ENCODE peak calls at places on chromosomes 3 and 15, in nine cellular contexts. I is pancreas; Y is CD4-positive, CD25-positive, alpha-beta regulatory T cell; R is DND-41; D is RWPE2; N is PC-3; L is neural progenitor cell; U is body of pancreas; P is spleen. J is an unnamed sample.
A peak's percentile ranks its signal among the peaks of the same experiment; 100 is the strongest.

GRCh38 chr15:36373549-36373948 is 205.9 kb upstream of the CDIN1 start:
- DNase-seq in D (no peak), L (no peak), R (no peak), P (no peak), N (peak; percentile 80), Y (no peak), U (no peak), I (no peak), J (no peak)

GRCh38 chr15:64833690-64834089 is 8.0 kb upstream of the PLEKHO2 start:
- DNase-seq in U (no peak), R (no peak), D (no peak), Y (no peak), P (no peak), I (no peak), L (no peak), N (no peak), J (no peak)

GRCh38 chr3:23421811-23422510 is 218.8 kb downstream of the UBE2E2 start:
- DNase-seq in R (no peak), Y (no peak), I (no peak), D (no peak), N (no peak), P (no peak), U (no peak), L (no peak), J (no peak)

GRCh38 chr3:186990282-186990681 is 60.0 kb downstream of the ST6GAL1 start:
- DNase-seq in N (peak; percentile 18), I (no peak), U (no peak), R (no peak), P (no peak), D (no peak), L (no peak), Y (no peak), J (no peak)

GRCh38 chr15:25739687-25740121 is 123.4 kb downstream of the ATP10A start:
- DNase-seq in I (no peak), Y (no peak), L (peak; percentile 61), P (no peak), U (no peak), N (peak; percentile 38), R (peak; percentile 6), D (no peak), J (no peak)

GRCh38 chr3:46692566-46692983 is 904 bp downstream of the ALS2CL start:
- DNase-seq in L (peak; percentile 22), P (no peak), D (peak; percentile 99), R (no peak), U (peak; percentile 90), Y (no peak), I (peak; percentile 81), N (peak; percentile 91), J (no peak)

GRCh38 chr3:78427303-78427702 is 1340.5 kb downstream of the ROBO1 start:
- DNase-seq in I (no peak), L (no peak), U (no peak), R (no peak), N (no peak), Y (no peak), P (no peak), D (no peak), J (no peak)

GRCh38 chr3:12571986-12572385 is 15.1 kb downstream of the MKRN2 start:
- DNase-seq in I (no peak), R (no peak), P (no peak), N (no peak), U (no peak), D (no peak), L (no peak), Y (no peak), J (no peak)

GRCh38 chr3:43621406-43621973 is 321 bp downstream of the ANO10 start:
- DNase-seq in P (no peak), Y (no peak), D (peak; percentile 62), R (no peak), N (no peak), I (peak; percentile 65), U (peak; percentile 35), L (no peak), J (no peak)

GRCh38 chr15:68061578-68061977 is 7.5 kb downstream of the PIAS1 start:
- DNase-seq in N (no peak), L (no peak), R (no peak), P (no peak), I (no peak), D (no peak), Y (no peak), U (no peak), J (no peak)

GRCh38 chr15:68057089-68057488 is 3.0 kb downstream of the PIAS1 start:
- DNase-seq in D (no peak), P (no peak), I (no peak), U (no peak), N (no peak), R (no peak), Y (no peak), L (no peak), J (no peak)

GRCh38 chr15:68062214-68062613 is 8.1 kb downstream of the PIAS1 start:
- DNase-seq in D (no peak), P (no peak), R (no peak), N (no peak), Y (no peak), I (no peak), U (no peak), L (no peak), J (no peak)

GRCh38 chr15:68057758-68058157 is 3.6 kb downstream of the PIAS1 start:
- DNase-seq in N (no peak), P (no peak), U (no peak), Y (no peak), D (no peak), L (peak; percentile 68), I (no peak), R (no peak), J (no peak)

DNA sequence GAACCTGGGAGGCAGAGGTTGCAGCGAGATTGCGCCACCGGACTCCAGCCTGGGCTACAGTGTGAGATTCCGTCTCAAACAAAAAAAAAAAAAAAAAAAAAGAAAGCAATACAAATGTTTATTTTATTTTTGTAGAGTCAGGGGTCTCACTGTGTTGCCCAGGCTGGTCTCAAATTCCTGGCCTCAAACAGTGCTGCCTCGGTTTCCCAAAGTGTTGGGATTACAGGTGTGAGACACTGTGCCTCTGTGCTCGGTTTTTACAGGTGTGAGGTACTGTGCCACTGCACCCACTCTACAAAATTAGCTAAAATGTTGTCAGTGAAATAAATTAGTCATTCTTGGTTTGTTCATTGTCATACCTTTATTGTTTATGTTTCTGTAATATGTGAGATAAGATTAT is 5.5 kb downstream of the PIAS1 start:
- DNase-seq in N (no peak), P (no peak), I (no peak), U (no peak), Y (no peak), D (no peak), R (no peak), L (no peak), J (no peak)
- H3K9me3 ChIP-seq in N (no peaks in the 10 kb centered on the region), P (no peaks in the 10 kb centered on the region), I (no peaks in the 10 kb centered on the region), U (no peaks in the 10 kb centered on the region), Y (no peaks in the 10 kb centered on the region), D (no peaks in the 10 kb centered on the region), R (no peaks in the 10 kb centered on the region), L (no peaks in the 10 kb centered on the region), J (no peaks in the 10 kb centered on the region)

DNA sequence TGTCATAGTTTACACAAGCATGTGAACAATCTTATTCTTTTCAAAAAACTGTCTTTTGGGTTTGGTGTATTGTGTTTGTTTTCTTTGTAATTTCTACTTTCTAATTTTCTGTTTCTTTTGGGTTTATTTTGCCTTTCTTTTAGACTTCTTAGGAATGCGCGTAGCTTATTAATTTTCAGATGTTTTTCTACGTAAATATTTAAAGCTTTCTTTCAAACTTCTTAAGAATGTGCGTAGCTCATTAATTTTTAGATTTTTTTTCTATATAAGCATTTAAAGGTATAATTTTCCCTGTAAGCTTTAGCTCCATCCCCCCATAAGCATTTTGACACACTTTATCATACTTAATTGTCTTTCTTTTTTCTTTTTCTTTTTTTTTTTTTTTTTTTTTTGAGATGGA is 55.2 kb downstream of the RAD54L2 start:
- DNase-seq in Y (no peak), I (no peak), N (no peak), R (no peak), P (no peak), L (no peak), U (no peak), D (no peak), J (no peak)
- H3K27me3 ChIP-seq in Y (no peaks in the 10 kb centered on the region), I (no peaks in the 10 kb centered on the region), N (no peaks in the 10 kb centered on the region), R (no peaks in the 10 kb centered on the region), P (no peaks in the 10 kb centered on the region), L (no peaks in the 10 kb centered on the region), U (no peaks in the 10 kb centered on the region), D (no peaks in the 10 kb centered on the region), J (no peaks in the 10 kb centered on the region)

GRCh38 chr3:52242039-52242438 is 3.1 kb upstream of the TWF2 start:
- DNase-seq in P (no peak), I (no peak), U (no peak), R (no peak), L (no peak), N (no peak), D (no peak), Y (no peak), J (no peak)

GRCh38 chr3:52238193-52238760 is 681 bp downstream of the TWF2 start:
- DNase-seq in R (no peak), Y (no peak), I (no peak), L (peak; percentile 37), U (no peak), D (no peak), P (no peak), N (no peak), J (no peak)

GRCh38 chr3:52238761-52239701 is at the start of gene TWF2:
- DNase-seq in R (peak; percentile 87), L (peak; percentile 93), P (peak; percentile 95), N (peak; percentile 86), Y (peak; percentile 84), D (peak; percentile 69), I (peak; percentile 88), U (peak; percentile 76), J (peak; percentile 88)

GRCh38 chr3:52240059-52240885 is 1.3 kb upstream of the TWF2 start:
- DNase-seq in P (peak; percentile 69), N (peak; percentile 75), U (peak; percentile 78), R (peak; percentile 82), I (no peak), D (peak; percentile 67), Y (peak; percentile 20), L (no peak), J (no peak)

GRCh38 chr3:52240886-52241244 is 1.9 kb upstream of the TWF2 start:
- DNase-seq in R (no peak), Y (no peak), P (no peak), L (no peak), D (no peak), I (no peak), U (no peak), N (no peak), J (peak; percentile 42)
- H3K4me1 ChIP-seq in R (peaks cover 57% of the 10 kb centered on the region), Y (peaks cover 73% of the 10 kb centered on the region), P (peaks cover 26% of the 10 kb centered on the region), L (peaks cover 8% of the 10 kb centered on the region), D (peaks cover 37% of the 10 kb centered on the region), I (peaks cover 29% of the 10 kb centered on the region), U (peaks cover 45% of the 10 kb centered on the region), N (peaks cover 53% of the 10 kb centered on the region), J (peaks cover 75% of the 10 kb centered on the region)

GRCh38 chr3:1092061-1092460 is 763 bp upstream of the CNTN6 start:
- DNase-seq in R (no peak), U (no peak), L (no peak), Y (no peak), I (no peak), N (no peak), D (no peak), P (no peak), J (no peak)
- H3K9me3 ChIP-seq in R (no peaks in the 10 kb centered on the region), U (no peaks in the 10 kb centered on the region), L (no peaks in the 10 kb centered on the region), Y (peaks cover 2% of the 10 kb centered on the region), I (no peaks in the 10 kb centered on the region), N (peaks cover 39% of the 10 kb centered on the region), D (peaks cover 5% of the 10 kb centered on the region), P (no peaks in the 10 kb centered on the region), J (no peaks in the 10 kb centered on the region)

GRCh38 chr3:181722156-181722555 is 10.4 kb downstream of the SOX2 start:
- DNase-seq in R (no peak), P (no peak), I (no peak), N (no peak), Y (no peak), D (no peak), U (no peak), L (peak; percentile 78), J (no peak)
- H3K27me3 ChIP-seq in R (peaks cover 31% of the 10 kb centered on the region), P (peaks cover 100% of the 10 kb centered on the region), I (peaks cover 92% of the 10 kb centered on the region), N (peaks cover 94% of the 10 kb centered on the region), Y (peaks cover 60% of the 10 kb centered on the region), D (peaks cover 55% of the 10 kb centered on the region), U (peaks cover 68% of the 10 kb centered on the region), L (no peaks in the 10 kb centered on the region), J (peaks cover 71% of the 10 kb centered on the region)

J was measured in CD8-positive, alpha-beta memory T cell.